ENCODE peak calls at places on chromosomes 12 and 14, in ten cellular contexts. L, C, D, X, K, N, P, B, V and M are unnamed samples.

GRCh38 chr14:54182419-54183040 is 214.3 kb upstream of the CDKN3 start:
- DNase-seq in L (no peak), C (no peak), D (no peak), X (peak; percentile 74), K (no peak), N (no peak), P (no peak), B (no peak), V (no peak), M (no peak)

GRCh38 chr12:125406131-125406530 is 340.9 kb downstream of the AACS start:
- DNase-seq in L (no peak), C (no peak), D (no peak), X (no peak), K (no peak), N (no peak), P (no peak), B (no peak), V (no peak), M (no peak)

GRCh38 chr14:19838433-19838832 is 34.9 kb downstream of the OR4N2 start:
- DNase-seq in L (no peak), C (no peak), D (no peak), X (no peak), K (no peak), N (no peak), P (no peak), B (no peak), V (no peak), M (no peak)

GRCh38 chr12:111091036-111091435 is 170.7 kb upstream of the MYL2 start:
- DNase-seq in L (no peak), C (no peak), D (no peak), X (no peak), K (no peak), N (no peak), P (no peak), B (no peak), V (no peak), M (no peak)

GRCh38 chr14:89178802-89179201 is 238.2 kb downstream of the FOXN3 start:
- DNase-seq in L (no peak), C (no peak), D (no peak), X (peak; percentile 68), K (no peak), N (no peak), P (no peak), B (no peak), V (no peak), M (no peak)

GRCh38 chr14:104805326-104805678 is 4.4 kb downstream of the ZBTB42 start:
- DNase-seq in L (no peak), C (no peak), D (peak; percentile 57), X (peak; percentile 89), K (peak; percentile 90), N (no peak), P (no peak), B (peak; percentile 48), V (no peak), M (no peak)

GRCh38 chr12:2812290-2813213 is at the start of gene ITFG2:
- DNase-seq in L (peak; percentile 99), C (peak; percentile 98), D (peak; percentile 99), X (peak; percentile 98), K (peak; percentile 97), N (peak; percentile 98), P (peak; percentile 99), B (peak; percentile 97), V (peak; percentile 93), M (peak; percentile 99)

GRCh38 chr12:89731614-89732013 is 23.0 kb upstream of the ATP2B1 start:
- DNase-seq in L (no peak), C (no peak), D (no peak), X (peak; percentile 82), K (no peak), N (no peak), P (no peak), B (no peak), V (no peak), M (no peak)

GRCh38 chr14:102781063-102781462 is 3.8 kb downstream of the TRAF3 start:
- DNase-seq in L (no peak), C (no peak), D (no peak), X (no peak), K (no peak), N (no peak), P (no peak), B (no peak), V (no peak), M (no peak)

GRCh38 chr14:102784892-102785597 is 7.8 kb downstream of the TRAF3 start:
- DNase-seq in L (no peak), C (no peak), D (no peak), X (no peak), K (no peak), N (no peak), P (no peak), B (no peak), V (no peak), M (no peak)

GRCh38 chr14:102785598-102785963 is 8.3 kb downstream of the TRAF3 start:
- DNase-seq in L (no peak), C (no peak), D (no peak), X (no peak), K (no peak), N (no peak), P (no peak), B (no peak), V (no peak), M (no peak)

GRCh38 chr14:102779574-102780315 is 2.5 kb downstream of the TRAF3 start:
- DNase-seq in L (no peak), C (no peak), D (no peak), X (peak; percentile 33), K (no peak), N (no peak), P (no peak), B (no peak), V (no peak), M (no peak)

GRCh38 chr14:102782974-102783373 is 5.7 kb downstream of the TRAF3 start:
- DNase-seq in L (no peak), C (no peak), D (no peak), X (no peak), K (no peak), N (no peak), P (no peak), B (no peak), V (no peak), M (no peak)
- TF ChIP-seq POLR2A in L (no peak), C (no peak), D (no peak), X (no peak), K (no peak), N (no peak), P (no peak), B (no peak), V (no peak), M (no peak)

DNA sequence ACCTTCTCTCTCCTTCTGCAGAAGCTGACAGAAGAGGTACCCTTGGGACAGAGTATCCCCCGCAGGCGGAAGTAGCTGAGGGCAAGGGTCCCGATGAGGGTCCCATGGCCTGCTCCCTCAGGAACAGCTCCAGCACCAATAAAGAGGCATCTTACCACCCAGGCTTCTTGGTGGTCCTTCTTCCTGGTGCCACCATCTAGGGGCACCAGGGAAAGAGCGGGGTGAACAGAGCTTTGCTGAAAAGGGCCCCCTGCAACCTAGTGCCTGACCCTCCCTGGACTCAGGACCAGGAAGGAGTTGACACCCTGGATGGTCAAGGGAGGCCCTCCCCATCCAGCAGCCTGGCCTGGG is 591 bp upstream of the IRF9 start:
- DNase-seq in L (no peak), C (no peak), D (no peak), X (no peak), K (no peak), N (no peak), P (no peak), B (no peak), V (no peak), M (no peak)
- H3K27ac ChIP-seq in L (peak overlapping the region; percentile 90), C (peak overlapping the region; percentile 71), D (peak overlapping the region; percentile 97), X (peak overlapping the region; percentile 1), K (peak overlapping the region; percentile 35), N (peak overlapping the region; percentile 94), P (peak overlapping the region; percentile 50), B (peak overlapping the region; percentile 84), V (peak overlapping the region; percentile 92), M (peak overlapping the region; percentile 95)

DNA sequence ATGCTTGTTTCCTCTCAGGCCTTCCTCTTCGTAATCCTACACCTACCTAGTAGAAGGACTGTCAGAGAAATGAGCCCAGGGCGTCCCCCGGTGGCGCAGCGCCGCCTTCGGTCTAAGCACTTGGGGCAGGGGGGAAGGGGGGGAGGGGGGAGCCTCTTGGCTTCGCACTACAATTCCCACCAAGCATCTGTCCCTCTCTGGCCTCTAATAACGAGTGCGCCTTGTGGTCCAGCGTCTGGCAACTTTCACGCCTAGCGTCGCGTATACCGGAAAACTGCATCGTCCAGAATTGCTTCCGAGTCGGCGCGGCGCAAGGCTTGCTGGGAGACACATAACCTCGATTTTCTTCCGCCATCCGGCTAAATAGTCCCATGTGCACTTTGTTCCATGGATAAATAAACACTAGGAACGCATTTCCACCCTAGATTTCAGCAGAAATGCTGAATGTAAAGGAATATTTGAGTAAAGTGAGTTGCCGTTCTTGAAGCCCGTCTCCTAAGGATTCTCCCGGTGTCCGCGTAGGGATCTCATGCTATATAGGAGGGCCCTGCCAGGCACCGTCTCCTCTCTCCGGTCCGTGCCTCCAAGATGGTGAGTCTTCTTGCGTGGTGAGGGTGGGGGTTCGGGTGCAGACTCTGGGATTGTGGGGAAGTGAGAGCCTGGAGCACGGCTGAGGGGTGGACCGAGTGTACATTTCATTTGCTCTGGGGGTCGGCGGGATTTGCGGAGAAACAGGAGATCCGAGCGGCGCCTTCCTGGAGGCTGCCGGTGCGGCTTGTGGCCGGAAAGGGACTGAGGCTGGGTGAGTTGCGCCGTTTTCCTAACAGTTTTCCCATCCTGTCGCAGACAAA is at the start of gene RPS26:
- DNase-seq in L (peak; percentile 98), C (peak; percentile 97), D (peak; percentile 95), X (peak; percentile 100), K (peak; percentile 100), N (peak; percentile 96), P (peak; percentile 97), B (peak; percentile 100), V (peak; percentile 90), M (peak; percentile 97)
- TF ChIP-seq POLR2A in L (peak; percentile 97), C (peak; percentile 94), D (no peak), X (peak; percentile 99), K (peak; percentile 100), N (peak; percentile 99), P (peak; percentile 91), B (peak; percentile 99), V (peak; percentile 14), M (no peak)

GRCh38 chr12:68403296-68403695 is 71.1 kb upstream of the MDM1 start:
- DNase-seq in L (no peak), C (no peak), D (no peak), X (no peak), K (no peak), N (no peak), P (no peak), B (no peak), V (no peak), M (no peak)
- H3K27ac ChIP-seq in L (no peak overlapping the region), C (no peak overlapping the region), D (no peak overlapping the region), X (no peak overlapping the region), K (no peak overlapping the region), N (no peak overlapping the region), P (no peak overlapping the region), B (no peak overlapping the region), V (no peak overlapping the region), M (no peak overlapping the region)